ENCODE peak calls at places on chromosomes 6 and 20, in five cellular contexts. One of them, this sample, is unnamed. For H3K27me3, the result is how much of the 10 kb centered on the place peaks cover.

GRCh38 chr20:36969050-36969449 is 17.5 kb upstream of the SAMHD1 start:
- DNase-seq in heart left ventricle: no peak
- DNase-seq in dorsolateral prefrontal cortex: no peak
- DNase-seq in fibroblast of lung: no peak
- DNase-seq in adrenal gland: no peak
- DNase-seq in this sample: no peak

GRCh38 chr6:116373300-116373699 is 2.6 kb downstream of the DSE start:
- DNase-seq in heart left ventricle: no peak
- DNase-seq in dorsolateral prefrontal cortex: no peak
- DNase-seq in fibroblast of lung: no peak
- DNase-seq in adrenal gland: no peak
- DNase-seq in this sample: no peak

GRCh38 chr6:168186438-168186837 is 107.4 kb upstream of the FRMD1 start:
- DNase-seq in heart left ventricle: no peak
- DNase-seq in dorsolateral prefrontal cortex: peak
- DNase-seq in fibroblast of lung: no peak
- DNase-seq in adrenal gland: no peak
- DNase-seq in this sample: no peak

GRCh38 chr6:97068211-97068610 is 143.7 kb downstream of the KLHL32 start:
- DNase-seq in heart left ventricle: no peak
- DNase-seq in dorsolateral prefrontal cortex: no peak
- DNase-seq in fibroblast of lung: peak
- DNase-seq in adrenal gland: no peak
- DNase-seq in this sample: no peak

GRCh38 chr6:138977646-138978167 is 10.3 kb downstream of the REPS1 start:
- DNase-seq in heart left ventricle: no peak
- DNase-seq in dorsolateral prefrontal cortex: no peak
- DNase-seq in fibroblast of lung: no peak
- DNase-seq in adrenal gland: no peak
- DNase-seq in this sample: no peak

GRCh38 chr6:80161438-80161837 is 55.0 kb downstream of the BCKDHB start:
- DNase-seq in heart left ventricle: no peak
- DNase-seq in dorsolateral prefrontal cortex: no peak
- DNase-seq in fibroblast of lung: no peak
- DNase-seq in adrenal gland: no peak
- DNase-seq in this sample: no peak

GRCh38 chr6:150169609-150170008 is 26.8 kb downstream of the PPP1R14C start:
- DNase-seq in heart left ventricle: no peak
- DNase-seq in dorsolateral prefrontal cortex: no peak
- DNase-seq in fibroblast of lung: peak
- DNase-seq in adrenal gland: no peak
- DNase-seq in this sample: no peak

GRCh38 chr20:62358171-62358719 is 8.9 kb downstream of the LAMA5 start:
- DNase-seq in heart left ventricle: peak
- DNase-seq in dorsolateral prefrontal cortex: no peak
- DNase-seq in fibroblast of lung: no peak
- DNase-seq in adrenal gland: peak
- DNase-seq in this sample: peak

GRCh38 chr20:1816384-1817381 is 78.5 kb upstream of the SIRPA start:
- DNase-seq in heart left ventricle: peak
- DNase-seq in dorsolateral prefrontal cortex: no peak
- DNase-seq in fibroblast of lung: no peak
- DNase-seq in adrenal gland: peak
- DNase-seq in this sample: peak

GRCh38 chr20:32238483-32239425 is 31.1 kb downstream of the POFUT1 start:
- DNase-seq in heart left ventricle: no peak
- DNase-seq in dorsolateral prefrontal cortex: no peak
- DNase-seq in fibroblast of lung: no peak
- DNase-seq in adrenal gland: no peak
- DNase-seq in this sample: no peak

GRCh38 chr20:58996226-58996611 is 10.8 kb downstream of the CTSZ start:
- DNase-seq in heart left ventricle: peak
- DNase-seq in dorsolateral prefrontal cortex: no peak
- DNase-seq in fibroblast of lung: no peak
- DNase-seq in adrenal gland: no peak
- DNase-seq in this sample: no peak

GRCh38 chr6:40714576-40715500 is 127.7 kb upstream of the LRFN2 start:
- DNase-seq in heart left ventricle: no peak
- DNase-seq in dorsolateral prefrontal cortex: no peak
- DNase-seq in fibroblast of lung: no peak
- DNase-seq in adrenal gland: no peak
- DNase-seq in this sample: no peak

GRCh38 chr6:23990158-23990557 is 135.9 kb upstream of the NRSN1 start:
- DNase-seq in heart left ventricle: no peak
- DNase-seq in dorsolateral prefrontal cortex: no peak
- DNase-seq in fibroblast of lung: no peak
- DNase-seq in adrenal gland: no peak
- DNase-seq in this sample: no peak

GRCh38 chr6:118739976-118740771 is 88.8 kb upstream of the CEP85L start:
- DNase-seq in heart left ventricle: no peak
- DNase-seq in dorsolateral prefrontal cortex: no peak
- DNase-seq in fibroblast of lung: peak
- DNase-seq in adrenal gland: no peak
- DNase-seq in this sample: no peak

GRCh38 chr20:63686492-63687321 is 9.7 kb upstream of the TNFRSF6B start:
- DNase-seq in heart left ventricle: peak
- DNase-seq in dorsolateral prefrontal cortex: no peak
- DNase-seq in fibroblast of lung: peak
- DNase-seq in adrenal gland: peak
- DNase-seq in this sample: no peak

GRCh38 chr20:35305682-35306556 is 13.7 kb upstream of the FAM83C start:
- DNase-seq in heart left ventricle: peak
- DNase-seq in dorsolateral prefrontal cortex: no peak
- DNase-seq in fibroblast of lung: peak
- DNase-seq in adrenal gland: peak
- DNase-seq in this sample: peak

GRCh38 chr20:37192137-37192854 is 12.9 kb upstream of the MROH8 start:
- DNase-seq in heart left ventricle: peak
- DNase-seq in dorsolateral prefrontal cortex: peak
- DNase-seq in fibroblast of lung: peak
- DNase-seq in adrenal gland: peak
- DNase-seq in this sample: peak

GRCh38 chr6:159982726-159983506 is 14.0 kb downstream of the IGF2R start:
- DNase-seq in heart left ventricle: no peak
- DNase-seq in dorsolateral prefrontal cortex: no peak
- DNase-seq in fibroblast of lung: peak
- DNase-seq in adrenal gland: no peak
- DNase-seq in this sample: no peak

GRCh38 chr6:33205172-33206026 is 944 bp downstream of the HSD17B8 start:
- DNase-seq in heart left ventricle: no peak
- DNase-seq in dorsolateral prefrontal cortex: no peak
- DNase-seq in fibroblast of lung: no peak
- DNase-seq in adrenal gland: no peak
- DNase-seq in this sample: peak

GRCh38 chr6:158628542-158628941 is 16.0 kb downstream of the DYNLT1 start:
- DNase-seq in heart left ventricle: no peak
- DNase-seq in dorsolateral prefrontal cortex: no peak
- DNase-seq in fibroblast of lung: no peak
- DNase-seq in adrenal gland: peak
- DNase-seq in this sample: no peak

GRCh38 chr6:53044572-53044971 is 20.6 kb upstream of the FBXO9 start:
- DNase-seq in heart left ventricle: no peak
- DNase-seq in dorsolateral prefrontal cortex: no peak
- DNase-seq in fibroblast of lung: no peak
- DNase-seq in adrenal gland: no peak
- DNase-seq in this sample: no peak

GRCh38 chr6:72524011-72524645 is 97.7 kb upstream of the KCNQ5 start:
- DNase-seq in heart left ventricle: no peak
- DNase-seq in dorsolateral prefrontal cortex: no peak
- DNase-seq in fibroblast of lung: no peak
- DNase-seq in adrenal gland: no peak
- DNase-seq in this sample: no peak

GRCh38 chr6:43742931-43743632 is 26.9 kb upstream of the VEGFA start:
- DNase-seq in heart left ventricle: no peak
- DNase-seq in dorsolateral prefrontal cortex: no peak
- DNase-seq in fibroblast of lung: peak
- DNase-seq in adrenal gland: no peak
- DNase-seq in this sample: no peak

GRCh38 chr6:140908505-140908904 is 1224.2 kb upstream of the GJE1 start:
- DNase-seq in heart left ventricle: no peak
- DNase-seq in dorsolateral prefrontal cortex: no peak
- DNase-seq in fibroblast of lung: no peak
- DNase-seq in adrenal gland: no peak
- DNase-seq in this sample: no peak

GRCh38 chr6:140909620-140910019 is 1223.1 kb upstream of the GJE1 start:
- DNase-seq in heart left ventricle: no peak
- DNase-seq in dorsolateral prefrontal cortex: no peak
- DNase-seq in fibroblast of lung: peak
- DNase-seq in adrenal gland: no peak
- DNase-seq in this sample: no peak

GRCh38 chr6:140907235-140907634 is 1225.5 kb upstream of the GJE1 start:
- DNase-seq in heart left ventricle: no peak
- DNase-seq in dorsolateral prefrontal cortex: no peak
- DNase-seq in fibroblast of lung: no peak
- DNase-seq in adrenal gland: no peak
- DNase-seq in this sample: no peak

GRCh38 chr6:140909156-140909555 is 1223.6 kb upstream of the GJE1 start:
- DNase-seq in heart left ventricle: no peak
- DNase-seq in dorsolateral prefrontal cortex: no peak
- DNase-seq in fibroblast of lung: peak
- DNase-seq in adrenal gland: no peak
- DNase-seq in this sample: no peak

GRCh38 chr6:140905050-140905449 is 1227.7 kb upstream of the GJE1 start:
- DNase-seq in heart left ventricle: no peak
- DNase-seq in dorsolateral prefrontal cortex: no peak
- DNase-seq in fibroblast of lung: no peak
- DNase-seq in adrenal gland: no peak
- DNase-seq in this sample: no peak
- H3K27me3 ChIP-seq in heart left ventricle: under half
- H3K27me3 ChIP-seq in dorsolateral prefrontal cortex: under half
- H3K27me3 ChIP-seq in fibroblast of lung: under half
- H3K27me3 ChIP-seq in adrenal gland: under half
- H3K27me3 ChIP-seq in this sample: under half

GRCh38 chr6:365835-366234 is 25.7 kb upstream of the IRF4 start:
- DNase-seq in heart left ventricle: no peak
- DNase-seq in dorsolateral prefrontal cortex: peak
- DNase-seq in fibroblast of lung: no peak
- DNase-seq in adrenal gland: no peak
- DNase-seq in this sample: no peak

GRCh38 chr6:364609-365540 is 26.7 kb upstream of the IRF4 start:
- DNase-seq in heart left ventricle: no peak
- DNase-seq in dorsolateral prefrontal cortex: peak
- DNase-seq in fibroblast of lung: no peak
- DNase-seq in adrenal gland: no peak
- DNase-seq in this sample: no peak

GRCh38 chr6:367891-368630 is 23.5 kb upstream of the IRF4 start:
- DNase-seq in heart left ventricle: no peak
- DNase-seq in dorsolateral prefrontal cortex: peak
- DNase-seq in fibroblast of lung: no peak
- DNase-seq in adrenal gland: no peak
- DNase-seq in this sample: peak

GRCh38 chr6:366389-366788 is 25.2 kb upstream of the IRF4 start:
- DNase-seq in heart left ventricle: no peak
- DNase-seq in dorsolateral prefrontal cortex: no peak
- DNase-seq in fibroblast of lung: no peak
- DNase-seq in adrenal gland: no peak
- DNase-seq in this sample: no peak

DNA sequence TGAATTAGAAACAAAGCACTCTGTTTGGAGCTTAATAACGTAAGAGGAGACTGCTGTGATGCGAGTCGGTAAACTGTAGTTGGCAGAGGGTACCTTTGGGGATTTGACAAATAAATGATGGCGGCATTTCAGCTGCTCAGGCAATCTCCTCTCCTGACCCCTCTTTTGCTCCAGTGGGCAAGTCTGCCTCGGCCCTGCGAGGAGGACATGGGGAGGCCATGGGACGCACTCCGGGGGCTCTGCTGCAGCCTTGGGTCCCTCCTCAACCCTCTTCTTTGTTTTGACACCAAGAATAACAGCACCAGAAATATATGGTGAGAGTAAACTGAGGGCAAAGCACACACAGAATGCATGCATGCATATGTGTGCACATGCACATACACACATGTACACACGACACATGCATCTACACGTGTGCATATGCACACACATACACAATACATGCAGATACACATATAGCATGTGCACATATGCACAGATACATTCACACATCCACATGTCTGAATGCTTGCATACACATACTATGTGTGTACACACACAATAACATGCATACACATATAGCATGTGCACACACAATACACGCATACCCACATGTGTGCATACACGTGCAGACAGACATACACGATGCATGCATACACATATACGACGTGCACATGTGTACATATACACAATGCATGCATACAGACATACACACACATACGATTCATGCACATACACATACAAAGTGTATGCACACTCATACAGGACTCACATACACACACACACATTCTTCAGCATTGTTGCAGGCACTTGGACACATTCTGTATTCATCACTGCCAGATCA is 24.4 kb upstream of the IRF4 start:
- DNase-seq in heart left ventricle: no peak
- DNase-seq in dorsolateral prefrontal cortex: peak
- DNase-seq in fibroblast of lung: no peak
- DNase-seq in adrenal gland: no peak
- DNase-seq in this sample: no peak
- H3K27me3 ChIP-seq in heart left ventricle: under half
- H3K27me3 ChIP-seq in dorsolateral prefrontal cortex: half or more
- H3K27me3 ChIP-seq in fibroblast of lung: under half
- H3K27me3 ChIP-seq in adrenal gland: under half
- H3K27me3 ChIP-seq in this sample: half or more

GRCh38 chr6:7919871-7920270 is 9.3 kb upstream of the TXNDC5 start:
- DNase-seq in heart left ventricle: no peak
- DNase-seq in dorsolateral prefrontal cortex: no peak
- DNase-seq in fibroblast of lung: no peak
- DNase-seq in adrenal gland: no peak
- DNase-seq in this sample: no peak
- H3K27me3 ChIP-seq in heart left ventricle: under half
- H3K27me3 ChIP-seq in dorsolateral prefrontal cortex: under half
- H3K27me3 ChIP-seq in fibroblast of lung: under half
- H3K27me3 ChIP-seq in adrenal gland: under half
- H3K27me3 ChIP-seq in this sample: under half

DNA sequence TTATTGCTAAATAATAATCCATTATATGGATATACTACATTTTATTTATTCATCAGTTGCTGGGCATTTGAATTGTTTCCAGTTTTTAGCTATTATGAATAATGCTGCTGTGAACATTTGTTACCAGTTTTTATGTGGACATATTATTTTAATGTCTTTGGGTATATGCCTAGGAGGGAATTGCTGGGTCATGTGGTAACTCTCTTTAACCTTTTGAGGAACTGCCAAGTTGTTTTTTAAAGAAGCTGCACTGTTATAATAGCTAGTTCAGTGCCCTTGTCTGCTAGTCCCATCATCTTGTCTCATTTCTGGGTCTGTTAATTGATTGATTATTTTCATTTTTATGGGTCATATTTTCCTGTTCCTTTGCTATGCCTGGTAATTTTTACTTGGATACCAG is 56.3 kb downstream of the FOXO3 start:
- DNase-seq in heart left ventricle: no peak
- DNase-seq in dorsolateral prefrontal cortex: no peak
- DNase-seq in fibroblast of lung: peak
- DNase-seq in adrenal gland: no peak
- DNase-seq in this sample: no peak
- H3K27me3 ChIP-seq in heart left ventricle: under half
- H3K27me3 ChIP-seq in dorsolateral prefrontal cortex: under half
- H3K27me3 ChIP-seq in fibroblast of lung: under half
- H3K27me3 ChIP-seq in adrenal gland: under half
- H3K27me3 ChIP-seq in this sample: under half

GRCh38 chr6:13273202-13273930 is 55.0 kb downstream of the TBC1D7 start:
- DNase-seq in heart left ventricle: no peak
- DNase-seq in dorsolateral prefrontal cortex: no peak
- DNase-seq in fibroblast of lung: no peak
- DNase-seq in adrenal gland: no peak
- DNase-seq in this sample: no peak
- H3K27me3 ChIP-seq in heart left ventricle: under half
- H3K27me3 ChIP-seq in dorsolateral prefrontal cortex: under half
- H3K27me3 ChIP-seq in fibroblast of lung: under half
- H3K27me3 ChIP-seq in adrenal gland: under half
- H3K27me3 ChIP-seq in this sample: under half

GRCh38 chr6:75126518-75126917 is 79.3 kb downstream of the COL12A1 start:
- DNase-seq in heart left ventricle: no peak
- DNase-seq in dorsolateral prefrontal cortex: no peak
- DNase-seq in fibroblast of lung: no peak
- DNase-seq in adrenal gland: no peak
- DNase-seq in this sample: no peak
- H3K27me3 ChIP-seq in heart left ventricle: under half
- H3K27me3 ChIP-seq in dorsolateral prefrontal cortex: under half
- H3K27me3 ChIP-seq in fibroblast of lung: under half
- H3K27me3 ChIP-seq in adrenal gland: under half
- H3K27me3 ChIP-seq in this sample: under half